ENCODE peak calls at places on chromosome 3, in eight cellular contexts. S is HCT116, K is tibial nerve, W is suprapubic skin, U is A549, C is uterus, B is gastrocnemius medialis, E is esophagus squamous epithelium. X is an unnamed sample.

GRCh38 chr3:43728476-43728875 is 37.7 kb downstream of the ABHD5 start:
- DNase-seq in E (no peak), W (no peak), U (no peak), K (no peak), B (no peak), S (no peak), C (no peak), X (no peak)

GRCh38 chr3:164608554-164609276 is 469.6 kb downstream of the SI start:
- DNase-seq in U (no peak), C (no peak), S (no peak), W (no peak), E (no peak), B (no peak), K (no peak), X (no peak)

GRCh38 chr3:135800071-135800549 is 165.4 kb upstream of the PPP2R3A start:
- DNase-seq in E (no peak), C (no peak), B (no peak), U (no peak), S (no peak), K (no peak), W (no peak), X (no peak)

GRCh38 chr3:112321867-112322652 is 10.9 kb upstream of the CD200 start:
- DNase-seq in C (no peak), E (no peak), U (no peak), W (no peak), B (no peak), K (no peak), S (no peak), X (no peak)

GRCh38 chr3:141913150-141913811 is 36.8 kb downstream of the ATP1B3 start:
- DNase-seq in W (no peak), K (peak; percentile 43), S (peak; percentile 34), C (no peak), B (no peak), U (peak; percentile 64), E (no peak), X (no peak)

GRCh38 chr3:116341916-116342315 is 103.4 kb downstream of the LSAMP start:
- DNase-seq in S (no peak), E (no peak), W (no peak), B (no peak), C (no peak), U (no peak), K (no peak), X (no peak)

GRCh38 chr3:70108072-70108471 is 108.5 kb downstream of the SAMMSON start:
- DNase-seq in B (no peak), C (no peak), S (no peak), E (no peak), K (no peak), W (no peak), U (no peak), X (no peak)

GRCh38 chr3:4797201-4797600 is 182.0 kb upstream of the BHLHE40 start:
- DNase-seq in S (no peak), U (no peak), B (no peak), E (no peak), K (no peak), C (no peak), W (no peak), X (no peak)

GRCh38 chr3:141372656-141373055 is 4.4 kb downstream of the ZBTB38 start:
- DNase-seq in S (no peak), E (no peak), K (no peak), W (no peak), B (no peak), U (no peak), C (no peak), X (no peak)

GRCh38 chr3:72448858-72449257 is 399.4 kb downstream of the SHQ1 start:
- DNase-seq in U (no peak), E (no peak), C (no peak), S (no peak), B (no peak), W (no peak), K (no peak), X (no peak)

GRCh38 chr3:85576091-85576690 is 617.4 kb downstream of the CADM2 start:
- DNase-seq in W (no peak), C (peak; percentile 17), B (no peak), E (no peak), K (peak; percentile 68), U (peak; percentile 13), S (peak; percentile 24), X (no peak)

GRCh38 chr3:190516416-190516815 is 2.5 kb downstream of the IL1RAP start:
- DNase-seq in C (no peak), W (no peak), K (no peak), S (no peak), U (no peak), E (no peak), B (no peak), X (no peak)
- TF ChIP-seq CTCF in C (no peak), W (no peak), K (no peak), S (no peak), U (no peak), E (no peak), B (no peak), X (no peak)

GRCh38 chr3:52493232-52494017 is 1.7 kb upstream of the STAB1 start:
- DNase-seq in U (no peak), S (no peak), C (no peak), B (no peak), W (no peak), K (peak; percentile 30), E (no peak), X (no peak)

GRCh38 chr3:52494446-52494845 is 692 bp upstream of the STAB1 start:
- DNase-seq in U (no peak), S (no peak), K (no peak), W (no peak), C (no peak), E (no peak), B (no peak), X (no peak)

GRCh38 chr3:52495777-52496602 is 852 bp downstream of the STAB1 start:
- DNase-seq in U (no peak), S (no peak), E (no peak), C (no peak), B (no peak), K (peak; percentile 46), W (no peak), X (no peak)

GRCh38 chr3:52492059-52492458 is 3.1 kb upstream of the STAB1 start:
- DNase-seq in U (no peak), W (no peak), B (no peak), C (no peak), S (no peak), E (no peak), K (no peak), X (no peak)

DNA sequence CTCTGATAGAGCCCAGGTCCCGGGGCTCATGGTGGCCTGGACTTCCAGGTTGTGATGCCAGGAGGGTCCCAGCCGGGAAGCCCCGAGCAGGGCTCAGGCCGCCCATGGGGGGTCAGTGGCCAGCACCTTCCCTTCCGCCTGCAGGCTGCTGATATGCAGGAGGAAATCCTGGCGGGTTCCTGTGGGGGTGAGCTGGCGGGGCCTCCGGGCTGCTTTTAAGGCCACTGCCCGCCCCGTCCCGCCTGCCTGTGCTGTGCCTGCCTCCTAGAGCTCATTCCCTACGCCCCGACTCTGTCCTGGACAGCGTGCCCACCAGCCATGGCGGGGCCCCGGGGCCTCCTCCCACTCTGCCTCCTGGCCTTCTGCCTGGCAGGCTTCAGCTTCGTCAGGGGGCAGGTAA is at the start of gene STAB1:
- DNase-seq in S (no peak), W (no peak), U (no peak), E (no peak), B (peak; percentile 26), K (no peak), C (peak; percentile 44), X (peak; percentile 80)
- H3K27ac ChIP-seq in S (no peak within 1 kb of the TSS), W (peak within 1 kb of the TSS; percentile 80), U (no peak within 1 kb of the TSS), E (peak within 1 kb of the TSS; percentile 65), B (peak within 1 kb of the TSS; percentile 70), K (peak within 1 kb of the TSS; percentile 71), C (peak within 1 kb of the TSS; percentile 61), X (peak within 1 kb of the TSS; percentile 80)

DNA sequence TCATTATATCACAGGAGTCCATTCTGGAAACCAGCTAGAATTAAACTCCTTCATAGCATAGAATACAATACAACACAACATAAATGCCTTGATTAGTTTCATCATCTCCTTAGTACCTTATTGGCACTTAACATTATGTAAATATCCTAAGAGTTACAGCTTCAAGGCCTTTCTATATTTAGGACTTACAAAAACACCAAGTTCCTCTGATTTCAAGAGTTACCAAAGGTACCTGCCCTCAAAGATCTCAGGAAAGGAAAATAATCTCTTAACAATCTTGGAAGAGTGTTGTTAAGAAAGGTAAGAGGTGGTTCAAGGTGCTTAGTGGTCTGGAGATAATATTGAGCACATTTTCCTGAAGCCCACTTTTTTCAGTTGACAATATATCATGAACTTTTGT is 477.7 kb downstream of the IGSF11 start:
- DNase-seq in E (no peak), C (no peak), W (no peak), U (no peak), S (no peak), K (no peak), B (no peak), X (no peak)
- TF ChIP-seq POLR2A in E (no peak), C (no peak), W (no peak), U (no peak), S (no peak), K (no peak), B (no peak), X (no peak)

GRCh38 chr3:129606522-129607390 is at the start of gene PLXND1:
- DNase-seq in S (no peak), K (no peak), E (peak; percentile 6), U (peak; percentile 53), W (peak; percentile 87), C (peak; percentile 82), B (peak; percentile 47), X (peak; percentile 86)

GRCh38 chr3:129607391-129608068 is 1.1 kb upstream of the PLXND1 start:
- DNase-seq in B (no peak), W (no peak), U (no peak), K (no peak), S (no peak), E (no peak), C (no peak), X (no peak)

GRCh38 chr3:129604942-129605592 is 1.4 kb downstream of the PLXND1 start:
- DNase-seq in C (no peak), B (no peak), E (no peak), S (no peak), W (no peak), U (no peak), K (no peak), X (no peak)

GRCh38 chr3:129604223-129604941 is 2.1 kb downstream of the PLXND1 start:
- DNase-seq in U (no peak), K (no peak), W (no peak), E (no peak), S (no peak), B (no peak), C (no peak), X (no peak)

DNA sequence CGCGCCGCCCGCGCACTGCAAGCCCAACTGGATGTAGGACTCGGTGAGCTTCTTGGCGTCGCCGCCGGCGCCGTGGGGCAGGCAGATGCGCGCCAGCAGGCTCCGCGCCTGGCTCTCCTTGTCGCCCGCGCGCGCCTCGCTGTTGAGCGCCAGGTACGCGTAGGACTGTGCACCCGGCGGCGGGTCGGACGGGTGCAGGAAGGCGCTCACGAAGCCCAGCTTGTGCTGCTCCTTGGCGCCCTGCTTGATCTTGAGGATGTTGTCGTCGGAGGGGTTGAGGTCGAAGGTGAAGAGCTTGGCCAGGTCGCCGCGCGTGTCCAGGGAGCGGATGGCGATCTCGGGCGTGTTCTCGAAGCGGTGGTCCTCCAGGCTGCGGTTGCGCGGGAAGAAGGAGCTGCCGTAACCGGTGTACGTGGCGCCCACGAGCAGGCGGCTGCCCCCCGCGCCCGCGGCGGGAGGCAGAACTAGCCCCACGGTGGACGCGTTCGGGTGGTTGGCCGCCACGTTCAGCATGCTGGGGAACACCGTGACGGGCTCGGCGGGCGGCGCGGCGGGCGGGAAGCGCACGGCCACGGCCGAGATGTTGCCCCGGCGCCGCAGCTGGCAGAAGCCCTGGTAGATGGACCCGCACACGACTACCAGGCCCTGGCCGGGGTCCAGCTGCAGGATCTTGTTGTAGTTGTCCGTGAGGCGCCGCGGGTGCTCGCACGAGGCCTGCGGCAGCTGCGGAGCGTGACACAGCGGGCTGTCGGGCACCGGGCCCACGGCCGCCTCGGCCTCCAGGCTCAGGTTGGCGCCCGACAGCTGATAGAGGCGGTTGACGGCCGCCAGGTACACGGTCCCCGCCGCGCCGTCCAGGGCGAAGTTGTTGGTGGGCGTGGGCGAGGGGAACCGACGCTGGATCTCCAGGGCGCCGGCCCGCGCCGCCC is 619 bp downstream of the PLXND1 start:
- DNase-seq in S (no peak), E (no peak), U (peak; percentile 36), C (peak; percentile 65), K (no peak), B (no peak), W (no peak), X (no peak)
- TF ChIP-seq CTCF in S (no peak), E (no peak), U (no peak), C (no peak), K (no peak), B (no peak), W (no peak), X (no peak)